ENCODE peak calls at places on chromosomes 2 and 18, in four cellular contexts. F, D, U and Q are unnamed samples.

GRCh38 chr2:145221511-145221910 is 701.6 kb upstream of the ZEB2 start:
- DNase-seq in F (no peak), D (no peak), U (no peak), Q (no peak)

GRCh38 chr2:48613211-48613610 is 4.4 kb upstream of the GTF2A1L start:
- DNase-seq in F (no peak), D (no peak), U (no peak), Q (no peak)

GRCh38 chr2:145729993-145730770 is 1210.3 kb upstream of the ZEB2 start:
- DNase-seq in F (no peak), D (no peak), U (no peak), Q (no peak)

GRCh38 chr2:232389327-232389726 is 10.8 kb downstream of the ALPP start:
- DNase-seq in F (no peak), D (no peak), U (no peak), Q (no peak)

GRCh38 chr18:73750052-73750451 is 397.6 kb downstream of the FBXO15 start:
- DNase-seq in F (no peak), D (no peak), U (no peak), Q (no peak)

GRCh38 chr18:26546875-26547301 is 1.5 kb downstream of the KCTD1 start:
- DNase-seq in F (no peak), D (peak), U (no peak), Q (no peak)

GRCh38 chr2:27956895-27957294 is 66.4 kb downstream of the BABAM2 start:
- DNase-seq in F (no peak), D (no peak), U (no peak), Q (no peak)

GRCh38 chr18:7221424-7222155 is 9.3 kb upstream of the LRRC30 start:
- DNase-seq in F (peak), D (peak), U (peak), Q (peak)

GRCh38 chr2:214103199-214104001 is 307.5 kb upstream of the VWC2L start:
- DNase-seq in F (no peak), D (no peak), U (no peak), Q (no peak)

GRCh38 chr2:28979576-28980366 is 1.3 kb upstream of the TOGARAM2 start:
- DNase-seq in F (no peak), D (peak), U (no peak), Q (no peak)

DNA sequence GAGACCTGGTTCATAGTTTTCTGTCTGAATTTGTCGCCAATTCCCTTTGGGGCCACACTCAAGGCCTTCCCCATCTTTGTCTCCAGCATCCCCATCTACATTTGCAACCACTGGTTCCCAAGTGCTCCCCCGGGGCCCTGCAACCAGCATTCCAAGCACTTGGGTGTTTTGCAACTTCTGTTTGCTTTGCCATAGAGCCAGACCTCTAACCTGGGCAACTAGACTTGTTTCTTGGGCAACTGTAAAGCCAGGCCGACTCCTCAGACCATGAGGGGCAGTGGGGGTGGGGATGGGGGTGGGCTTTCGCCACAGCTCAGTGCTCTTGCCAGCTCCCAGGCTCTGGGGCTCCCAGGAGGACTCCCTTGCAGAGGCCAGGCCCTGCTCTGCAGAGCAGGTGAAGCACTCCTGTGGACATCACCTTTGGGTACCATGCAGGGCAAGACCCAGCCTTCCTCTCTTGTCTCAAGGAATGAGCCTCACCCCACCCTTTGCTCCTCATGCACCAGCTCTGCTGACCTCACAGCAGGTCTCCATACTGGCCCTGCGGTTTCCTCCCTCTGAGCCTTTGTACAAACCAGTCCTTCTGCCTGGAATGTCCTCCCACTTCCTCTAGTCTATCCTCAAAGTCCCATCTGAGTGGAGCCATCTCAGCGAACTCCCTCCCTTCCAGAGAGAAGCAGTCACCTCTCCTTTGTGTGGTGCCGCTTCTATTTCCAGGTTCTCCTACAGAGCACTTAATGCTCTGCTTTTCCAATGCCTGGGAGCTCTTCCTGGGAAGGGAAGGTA is 126.7 kb upstream of the MYCN start:
- DNase-seq in F (no peak), D (no peak), U (no peak), Q (no peak)
- TF ChIP-seq FOXM1 in F (no peak), D (no peak), U (no peak), Q (no peak)

DNA sequence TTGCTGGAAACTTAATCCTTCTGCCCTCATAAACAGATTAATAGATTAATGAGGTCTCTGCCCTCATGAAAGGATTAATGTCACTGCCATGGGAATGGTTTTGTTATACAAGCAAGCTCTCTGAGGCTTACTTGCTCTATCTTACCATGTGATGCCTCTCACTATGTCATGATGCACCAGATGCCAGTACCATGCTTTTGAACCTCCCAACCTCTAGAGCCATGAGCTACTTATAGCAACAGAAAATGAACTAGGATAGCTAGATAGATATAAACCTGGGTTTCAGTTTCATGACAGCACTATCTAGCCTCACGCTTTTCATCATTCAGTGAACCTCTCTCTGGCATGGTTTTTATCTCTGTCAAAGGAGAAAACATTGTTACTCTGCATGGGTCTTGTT is 371.6 kb upstream of the LRP1B start:
- DNase-seq in F (no peak), D (no peak), U (no peak), Q (no peak)
- TF ChIP-seq FOXM1 in F (no peak), D (no peak), U (no peak), Q (no peak)

GRCh38 chr2:3267869-3268704 is 109.5 kb downstream of the EIPR1 start:
- DNase-seq in F (no peak), D (no peak), U (no peak), Q (no peak)
- TF ChIP-seq FOXM1 in F (no peak), D (no peak), U (no peak), Q (no peak)

GRCh38 chr2:56128235-56128634 is 55.6 kb upstream of the CCDC85A start:
- DNase-seq in F (no peak), D (no peak), U (no peak), Q (no peak)

GRCh38 chr2:56133441-56133840 is 50.3 kb upstream of the CCDC85A start:
- DNase-seq in F (no peak), D (no peak), U (no peak), Q (no peak)

GRCh38 chr2:56127773-56128170 is 56.0 kb upstream of the CCDC85A start:
- DNase-seq in F (no peak), D (no peak), U (no peak), Q (no peak)

GRCh38 chr2:56132138-56132537 is 51.7 kb upstream of the CCDC85A start:
- DNase-seq in F (peak), D (peak), U (no peak), Q (peak)

GRCh38 chr2:56130463-56131070 is 53.2 kb upstream of the CCDC85A start:
- DNase-seq in F (no peak), D (peak), U (no peak), Q (peak)
- TF ChIP-seq FOXM1 in F (no peak), D (no peak), U (no peak), Q (no peak)